ENCODE peak calls at places on chromosome 6, in four cellular contexts. B, J, U and T are unnamed samples.

GRCh38 chr6:15911753-15912504 is 217.0 kb upstream of the MYLIP start:
- DNase-seq in B (no peak), J (no peak), U (no peak), T (no peak)

GRCh38 chr6:39289490-39289889 is 24.7 kb downstream of the KCNK17 start:
- DNase-seq in B (no peak), J (no peak), U (no peak), T (no peak)

GRCh38 chr6:150857062-150857905 is 8.2 kb upstream of the MTHFD1L start:
- DNase-seq in B (peak), J (no peak), U (no peak), T (no peak)

GRCh38 chr6:2902470-2902762 is 693 bp downstream of the SERPINB9 start:
- DNase-seq in B (no peak), J (no peak), U (peak), T (no peak)

GRCh38 chr6:128882991-128883571 is at the start of gene LAMA2:
- DNase-seq in B (no peak), J (no peak), U (peak), T (no peak)

GRCh38 chr6:23180504-23181293 is 611.3 kb downstream of the HDGFL1 start:
- DNase-seq in B (no peak), J (no peak), U (peak), T (no peak)

GRCh38 chr6:113805167-113805835 is 51.8 kb upstream of the MARCKS start:
- DNase-seq in B (no peak), J (no peak), U (no peak), T (no peak)

GRCh38 chr6:123838612-123839279 is 35.1 kb downstream of the NKAIN2 start:
- DNase-seq in B (no peak), J (no peak), U (no peak), T (no peak)

GRCh38 chr6:70537266-70537665 is 29.5 kb upstream of the SDHAF4 start:
- DNase-seq in B (no peak), J (no peak), U (no peak), T (no peak)

GRCh38 chr6:33974471-33974870 is 170.7 kb upstream of the MLN start:
- DNase-seq in B (no peak), J (no peak), U (no peak), T (no peak)

GRCh38 chr6:38241200-38241599 is 398.5 kb downstream of the BTBD9 start:
- DNase-seq in B (no peak), J (no peak), U (no peak), T (no peak)

GRCh38 chr6:83151114-83151513 is 42.0 kb downstream of the PGM3 start:
- DNase-seq in B (no peak), J (no peak), U (no peak), T (no peak)

GRCh38 chr6:156283091-156283490 is 494.1 kb upstream of the ARID1B start:
- DNase-seq in B (no peak), J (no peak), U (no peak), T (no peak)